ENCODE peak calls at places on chromosomes 1 and 21, in six cellular contexts. P is GM12892; C is activated CD4-positive, alpha-beta T cell treated with anti-CD3 and anti-CD28 coated beads, Interleukin-2, amount 50 U/mL, for 1 hour; N is RKO; B is cardiac muscle cell; M is cortex of kidney. K is an unnamed sample.

GRCh38 chr21:35159881-35160280 is 110.8 kb upstream of the RUNX1 start:
- DNase-seq in P (no peak), C (no peak), N (no peak), B (no peak), M (no peak), K (no peak)

GRCh38 chr1:2135425-2135824 is 59.1 kb downstream of the FAAP20 start:
- DNase-seq in P (no peak), C (no peak), N (no peak), B (peak), M (no peak), K (no peak)

GRCh38 chr1:72322910-72323309 is 40.6 kb upstream of the NEGR1 start:
- DNase-seq in P (no peak), C (no peak), N (no peak), B (no peak), M (no peak), K (no peak)

GRCh38 chr21:31731112-31731801 is 661 bp downstream of the SCAF4 start:
- DNase-seq in P (peak), C (peak), N (peak), B (peak), M (no peak), K (peak)

GRCh38 chr1:31784356-31785019 is 20.3 kb upstream of the ADGRB2 start:
- DNase-seq in P (no peak), C (no peak), N (no peak), B (no peak), M (no peak), K (no peak)

GRCh38 chr1:227094249-227094966 is 154.3 kb downstream of the COQ8A start:
- DNase-seq in P (no peak), C (no peak), N (peak), B (no peak), M (no peak), K (peak)

GRCh38 chr1:63602629-63603028 is 9.4 kb downstream of the PGM1 start:
- DNase-seq in P (no peak), C (no peak), N (no peak), B (no peak), M (no peak), K (no peak)

GRCh38 chr21:42672699-42673458 is 19.5 kb downstream of the PDE9A start:
- DNase-seq in P (no peak), C (no peak), N (no peak), B (peak), M (no peak), K (peak)

GRCh38 chr1:201682964-201683363 is 144.0 kb downstream of the NAV1 start:
- DNase-seq in P (no peak), C (no peak), N (no peak), B (no peak), M (no peak), K (no peak)

GRCh38 chr1:176111835-176112234 is 95.3 kb downstream of the COP1 start:
- DNase-seq in P (no peak), C (no peak), N (peak), B (no peak), M (no peak), K (no peak)

GRCh38 chr1:1013922-1014617 is 773 bp downstream of the ISG15 start:
- DNase-seq in P (no peak), C (no peak), N (peak), B (no peak), M (no peak), K (no peak)

GRCh38 chr1:15703562-15703961 is 19.4 kb downstream of the PLEKHM2 start:
- DNase-seq in P (no peak), C (no peak), N (peak), B (peak), M (no peak), K (peak)

GRCh38 chr1:23004112-23004511 is 11.5 kb downstream of the TEX46 start:
- DNase-seq in P (no peak), C (no peak), N (no peak), B (no peak), M (no peak), K (no peak)

GRCh38 chr1:38486115-38486514 is 373.5 kb downstream of the RRAGC start:
- DNase-seq in P (no peak), C (no peak), N (no peak), B (no peak), M (no peak), K (no peak)

GRCh38 chr1:237888143-237888542 is 2.6 kb downstream of the ZP4 start:
- DNase-seq in P (no peak), C (no peak), N (no peak), B (no peak), M (no peak), K (no peak)

GRCh38 chr21:15893902-15894301 is 164.1 kb downstream of the USP25 start:
- DNase-seq in P (no peak), C (no peak), N (no peak), B (no peak), M (no peak), K (no peak)

GRCh38 chr1:44031900-44032817 is 897 bp upstream of the SLC6A9 start:
- DNase-seq in P (no peak), C (no peak), N (no peak), B (no peak), M (no peak), K (no peak)

GRCh38 chr1:2973661-2974593 is 47.3 kb upstream of the ACTRT2 start:
- DNase-seq in P (no peak), C (no peak), N (no peak), B (no peak), M (no peak), K (no peak)

GRCh38 chr1:231679109-231679508 is 52.5 kb downstream of the DISC1 start:
- DNase-seq in P (no peak), C (no peak), N (no peak), B (no peak), M (no peak), K (no peak)

GRCh38 chr1:111222308-111223125 is 5.0 kb upstream of the CHI3L2 start:
- DNase-seq in P (peak), C (peak), N (peak), B (peak), M (no peak), K (peak)

GRCh38 chr1:54253480-54253879 is 53.5 kb downstream of the MRPL37 start:
- DNase-seq in P (no peak), C (no peak), N (peak), B (no peak), M (no peak), K (peak)

GRCh38 chr1:235075121-235075954 is 53.3 kb downstream of the TOMM20 start:
- DNase-seq in P (peak), C (peak), N (peak), B (no peak), M (no peak), K (no peak)

GRCh38 chr1:42420911-42421585 is 34.8 kb downstream of the ZMYND12 start:
- DNase-seq in P (no peak), C (no peak), N (no peak), B (peak), M (no peak), K (peak)

GRCh38 chr21:28588997-28589396 is 403.7 kb downstream of the LTN1 start:
- DNase-seq in P (no peak), C (no peak), N (no peak), B (no peak), M (no peak), K (no peak)

GRCh38 chr1:174413632-174414031 is 34.1 kb upstream of the GPR52 start:
- DNase-seq in P (no peak), C (no peak), N (no peak), B (peak), M (no peak), K (peak)

GRCh38 chr1:195097316-195097715 is 1510.9 kb downstream of the KCNT2 start:
- DNase-seq in P (no peak), C (no peak), N (no peak), B (no peak), M (no peak), K (peak)

GRCh38 chr1:150813028-150813707 is 5.1 kb upstream of the CTSK start:
- DNase-seq in P (peak), C (peak), N (peak), B (peak), M (no peak), K (peak)

K was measured in ACHN.